ENCODE peak calls at places on chromosomes 6 and 20, in seven cellular contexts. N is GM12878, E is SK-N-SH, P is HepG2, L is K562, K is GM12891, Z is H1. J is an unnamed sample.

GRCh38 chr6:56938634-56939294 is 16.1 kb upstream of the BEND6 start:
- DNase-seq in Z (no peak), N (no peak), K (no peak), P (peak; percentile 13), L (no peak), E (no peak), J (no peak)

GRCh38 chr6:114096553-114097172 is 125.7 kb upstream of the HDAC2 start:
- DNase-seq in N (no peak), E (peak; percentile 56), K (no peak), Z (no peak), L (peak; percentile 40), P (peak; percentile 46), J (no peak)

GRCh38 chr20:38973107-38973506 is 11.0 kb downstream of the DHX35 start:
- DNase-seq in L (no peak), Z (no peak), N (no peak), K (no peak), E (no peak), P (no peak), J (no peak)

GRCh38 chr6:7647504-7647903 is 57.5 kb downstream of the SNRNP48 start:
- DNase-seq in K (peak; percentile 28), E (peak; percentile 11), N (peak; percentile 19), P (no peak), Z (no peak), L (no peak), J (peak; percentile 9)

GRCh38 chr6:62150048-62150663 is 135.9 kb downstream of the KHDRBS2 start:
- DNase-seq in K (no peak), Z (no peak), N (no peak), E (peak; percentile 29), P (peak; percentile 72), L (peak; percentile 17), J (no peak)

GRCh38 chr6:439681-440167 is 48.2 kb downstream of the IRF4 start:
- DNase-seq in L (no peak), E (no peak), N (no peak), P (no peak), K (no peak), Z (no peak), J (no peak)

GRCh38 chr6:3471286-3471685 is 14.4 kb upstream of the SLC22A23 start:
- DNase-seq in Z (no peak), E (no peak), L (no peak), N (no peak), K (no peak), P (no peak), J (no peak)

GRCh38 chr6:43929511-43929910 is 159.5 kb downstream of the VEGFA start:
- DNase-seq in N (no peak), E (no peak), Z (no peak), K (no peak), L (no peak), P (no peak), J (no peak)

GRCh38 chr6:6962086-6962485 is 145.7 kb upstream of the RREB1 start:
- DNase-seq in Z (no peak), K (no peak), P (no peak), E (no peak), N (no peak), L (no peak), J (no peak)

GRCh38 chr6:18107061-18107460 is 15.4 kb downstream of the NHLRC1 start:
- DNase-seq in L (no peak), K (no peak), N (no peak), E (no peak), Z (no peak), P (no peak), J (no peak)

GRCh38 chr6:48985025-48985424 is 478.0 kb downstream of the MMUT start:
- DNase-seq in E (no peak), Z (no peak), P (no peak), N (no peak), L (no peak), K (no peak), J (no peak)

GRCh38 chr20:37808752-37809070 is 94.2 kb upstream of the VSTM2L start:
- DNase-seq in K (no peak), P (no peak), L (no peak), Z (no peak), N (no peak), E (no peak), J (no peak)

GRCh38 chr6:11323666-11324452 is 91.4 kb upstream of the NEDD9 start:
- DNase-seq in N (peak; percentile 39), Z (no peak), L (no peak), P (peak; percentile 86), K (no peak), E (no peak), J (no peak)

GRCh38 chr6:144265390-144265789 is 19.7 kb upstream of the UTRN start:
- DNase-seq in K (peak; percentile 37), E (no peak), L (no peak), Z (no peak), N (peak; percentile 28), P (peak; percentile 67), J (no peak)

GRCh38 chr6:139757766-139758655 is 383.6 kb upstream of the CITED2 start:
- DNase-seq in K (no peak), N (no peak), L (no peak), Z (no peak), E (no peak), P (no peak), J (no peak)

GRCh38 chr20:50721881-50722281 is 9.5 kb upstream of the PARD6B start:
- DNase-seq in E (no peak), Z (no peak), L (no peak), K (no peak), P (no peak), N (no peak), J (no peak)
- TF ChIP-seq TAF1 in E (no peak), Z (no peak), L (no peak), K (no peak), P (no peak), N (no peak), J (no peak)

GRCh38 chr6:121436966-121437756 is 1.7 kb downstream of the GJA1 start:
- DNase-seq in L (no peak), N (no peak), K (no peak), P (no peak), Z (no peak), E (peak; percentile 59), J (no peak)

GRCh38 chr6:121436172-121436965 is 923 bp downstream of the GJA1 start:
- DNase-seq in Z (no peak), K (no peak), L (no peak), E (no peak), P (no peak), N (no peak), J (no peak)

GRCh38 chr6:121439456-121440250 is 4.2 kb downstream of the GJA1 start:
- DNase-seq in P (no peak), L (no peak), E (no peak), K (no peak), N (no peak), Z (no peak), J (no peak)

GRCh38 chr6:121435444-121436069 is at the start of gene GJA1:
- DNase-seq in L (no peak), Z (no peak), N (no peak), E (peak; percentile 22), K (no peak), P (no peak), J (no peak)

DNA sequence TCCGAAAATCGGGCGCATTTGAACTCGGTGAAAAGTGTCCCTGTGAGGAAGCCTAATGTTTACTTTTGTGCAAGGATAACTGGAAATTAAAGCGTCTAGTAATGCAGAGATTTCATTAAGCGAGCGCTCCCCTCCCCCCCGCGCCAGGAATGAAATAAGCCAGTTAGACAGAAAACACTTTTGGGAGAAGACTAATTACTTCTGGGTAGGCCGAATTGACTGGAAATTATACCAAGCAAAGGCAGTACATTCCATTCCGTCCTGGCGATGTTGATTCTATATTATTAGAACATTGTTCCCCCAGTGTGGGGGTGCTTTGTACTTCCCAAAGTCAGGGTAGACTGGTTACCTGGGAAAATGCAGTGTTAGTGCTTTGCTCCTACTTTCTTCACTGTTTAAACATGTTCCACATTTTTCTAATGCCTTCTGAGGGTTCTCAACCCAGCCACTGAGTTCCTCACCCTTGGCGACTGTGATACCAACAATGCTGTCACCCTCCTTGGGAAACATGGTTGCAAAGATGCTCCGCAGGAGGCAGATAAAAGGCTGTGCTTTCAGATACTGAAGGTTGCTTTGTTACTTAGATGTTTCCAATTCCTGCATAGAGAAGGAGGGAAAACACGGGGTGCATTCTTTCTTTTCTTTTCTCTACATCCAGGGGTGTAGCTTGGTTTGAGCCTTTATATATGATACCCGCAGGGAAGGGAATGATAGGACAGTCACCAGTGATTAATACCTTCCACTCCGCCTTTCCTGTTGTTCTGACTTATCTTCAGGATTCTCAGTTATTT is 2.6 kb downstream of the GJA1 start:
- DNase-seq in N (no peak), P (no peak), K (no peak), E (no peak), L (no peak), Z (no peak), J (no peak)
- TF ChIP-seq TAF1 in N (no peak), P (no peak), K (no peak), E (no peak), L (no peak), Z (peak; percentile 92), J (no peak)

GRCh38 chr6:130240232-130240631 is 17.5 kb upstream of the SAMD3 start:
- DNase-seq in E (no peak), N (no peak), L (no peak), Z (no peak), K (no peak), P (no peak), J (no peak)
- TF ChIP-seq TAF1 in E (no peak), N (no peak), L (no peak), Z (no peak), K (no peak), P (no peak), J (no peak)

GRCh38 chr6:35688605-35689322 is at the start of gene FKBP5:
- DNase-seq in K (peak; percentile 92), E (peak; percentile 98), P (peak; percentile 89), L (peak; percentile 99), Z (peak; percentile 96), N (peak; percentile 56), J (peak; percentile 93)
- TF ChIP-seq TAF1 in K (peak; percentile 79), E (peak; percentile 57), P (peak; percentile 78), L (peak; percentile 85), Z (peak; percentile 65), N (peak; percentile 75), J (peak; percentile 66)

DNA sequence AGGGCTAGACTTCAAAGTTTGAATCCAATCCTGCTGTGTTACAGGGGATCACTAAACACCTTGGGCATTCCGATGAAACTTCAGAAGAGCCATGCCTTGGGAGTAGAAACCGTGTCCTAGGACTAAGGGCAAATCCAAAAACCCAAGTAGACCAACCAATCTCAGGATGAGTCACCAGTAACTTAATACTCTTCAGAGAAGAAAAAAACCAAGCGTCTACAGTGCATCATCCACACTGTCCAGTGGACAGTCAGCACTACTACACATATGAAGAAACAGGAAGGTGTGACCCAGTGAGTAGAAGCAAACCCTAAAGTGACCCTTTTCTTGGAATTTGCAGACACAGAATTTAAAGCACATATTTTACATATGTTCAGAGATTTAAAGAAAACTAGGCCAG is 39.4 kb upstream of the VAPB start:
- DNase-seq in Z (no peak), P (no peak), K (no peak), N (no peak), L (no peak), E (peak; percentile 9), J (no peak)
- TF ChIP-seq TAF1 in Z (no peak), P (no peak), K (no peak), N (no peak), L (no peak), E (no peak), J (no peak)

GRCh38 chr20:22522701-22523100 is 61.7 kb downstream of the FOXA2 start:
- DNase-seq in L (no peak), K (no peak), P (no peak), Z (no peak), N (no peak), E (no peak), J (no peak)
- TF ChIP-seq TAF1 in L (no peak), K (no peak), P (no peak), Z (no peak), N (no peak), E (no peak), J (no peak)

GRCh38 chr20:47263502-47264084 is 92.9 kb downstream of the ZMYND8 start:
- DNase-seq in P (no peak), Z (no peak), E (peak; percentile 77), N (peak; percentile 45), L (no peak), K (no peak), J (no peak)
- TF ChIP-seq TAF1 in P (no peak), Z (no peak), E (no peak), N (no peak), L (no peak), K (no peak), J (no peak)